ENCODE peak calls at places on chromosomes 1 and 21, in five cellular contexts. U is activated CD8-positive, alpha-beta T cell treated with anti-CD3 and anti-CD28 coated beads for 36 hours; Y is stimulated activated CD8-positive, alpha-beta memory T cell treated with anti-CD3 and anti-CD28 coated beads, Interleukin-2, amount 100 ng/mL, for 1 hour; T is LHCN-M2; V is fibroblast of the conjunctiva. C is an unnamed sample.

GRCh38 chr1:100542264-100542663 is 4.3 kb downstream of the GPR88 start:
- DNase-seq in Y (no peak), U (no peak), T (no peak), V (no peak), C (no peak)

GRCh38 chr1:113146242-113147072 is 73.5 kb downstream of the LRIG2 start:
- DNase-seq in U (peak), Y (no peak), V (no peak), T (no peak), C (no peak)

GRCh38 chr1:91920001-91920400 is 29.2 kb upstream of the BRDT start:
- DNase-seq in V (no peak), T (no peak), U (no peak), Y (no peak), C (no peak)

GRCh38 chr1:63967901-63968300 is 194.1 kb downstream of the ROR1 start:
- DNase-seq in T (no peak), Y (no peak), U (no peak), V (no peak), C (no peak)

GRCh38 chr1:1197551-1198422 is 8.6 kb downstream of the TNFRSF18 start:
- DNase-seq in T (no peak), V (no peak), Y (no peak), U (no peak), C (peak)

GRCh38 chr1:203556047-203556851 is 62.3 kb downstream of the OPTC start:
- DNase-seq in V (peak), T (peak), U (no peak), Y (no peak), C (no peak)

GRCh38 chr1:211811848-211812247 is 18.7 kb downstream of the LPGAT1 start:
- DNase-seq in T (no peak), Y (no peak), V (no peak), U (no peak), C (no peak)

GRCh38 chr21:44455524-44456206 is 355 bp downstream of the LRRC3 start:
- DNase-seq in V (no peak), U (peak), T (no peak), Y (no peak), C (peak)

GRCh38 chr1:74763714-74764301 is 30.9 kb downstream of the TYW3 start:
- DNase-seq in Y (no peak), U (no peak), T (no peak), V (no peak), C (no peak)

GRCh38 chr1:247007511-247008405 is at the start of gene ZNF695:
- DNase-seq in U (peak), T (peak), V (peak), Y (peak), C (peak)

GRCh38 chr1:163315773-163316374 is 5.9 kb upstream of the NUF2 start:
- DNase-seq in U (peak), V (peak), T (peak), Y (peak), C (no peak)

GRCh38 chr1:67134692-67135091 is at the start of gene C1orf141:
- DNase-seq in Y (no peak), V (peak), U (peak), T (no peak), C (no peak)

GRCh38 chr1:33517596-33518250 is 45.3 kb downstream of the ZSCAN20 start:
- DNase-seq in T (peak), Y (no peak), U (no peak), V (no peak), C (no peak)

GRCh38 chr1:213327318-213327667 is 276.3 kb downstream of the RPS6KC1 start:
- DNase-seq in T (peak), U (peak), V (peak), Y (no peak), C (no peak)

GRCh38 chr1:87100271-87100670 is 185.8 kb downstream of the HS2ST1 start:
- DNase-seq in U (no peak), T (no peak), V (no peak), Y (no peak), C (no peak)

GRCh38 chr21:44790401-44790800 is 11.2 kb downstream of the UBE2G2 start:
- DNase-seq in U (no peak), V (no peak), Y (no peak), T (no peak), C (no peak)

GRCh38 chr1:241419986-241420385 is 63.0 kb upstream of the RGS7 start:
- DNase-seq in U (no peak), V (no peak), Y (no peak), T (peak), C (no peak)

GRCh38 chr1:209198926-209199325 is 384.6 kb upstream of the CAMK1G start:
- DNase-seq in T (no peak), U (no peak), Y (no peak), V (no peak), C (no peak)

GRCh38 chr1:37868466-37868865 is 9.1 kb upstream of the MTF1 start:
- DNase-seq in T (no peak), V (no peak), Y (no peak), U (no peak), C (no peak)

GRCh38 chr1:154556422-154556821 is 2.0 kb downstream of the UBE2Q1 start:
- DNase-seq in T (no peak), V (no peak), U (no peak), Y (no peak), C (no peak)

GRCh38 chr1:12580054-12580887 is 37.7 kb downstream of the DHRS3 start:
- DNase-seq in Y (no peak), V (no peak), U (no peak), T (peak), C (no peak)

GRCh38 chr1:222310830-222311229 is 237.1 kb downstream of the HHIPL2 start:
- DNase-seq in T (peak), Y (no peak), V (no peak), U (peak), C (no peak)

GRCh38 chr1:10530281-10530740 is 55.6 kb downstream of the PEX14 start:
- DNase-seq in U (no peak), Y (no peak), T (no peak), V (no peak), C (no peak)

GRCh38 chr21:45990741-45991605 is 9.4 kb downstream of the COL6A1 start:
- DNase-seq in V (no peak), Y (no peak), U (peak), T (no peak), C (peak)

GRCh38 chr21:33975548-33976081 is 60.0 kb upstream of the ATP5PO start:
- DNase-seq in Y (peak), V (no peak), T (peak), U (peak), C (no peak)

GRCh38 chr1:98906761-98907301 is 97.8 kb downstream of the PLPPR5 start:
- DNase-seq in T (no peak), U (no peak), V (no peak), Y (no peak), C (no peak)

GRCh38 chr1:915295-916172 is 8.2 kb upstream of the SAMD11 start:
- DNase-seq in U (peak), T (no peak), V (no peak), Y (no peak), C (no peak)

GRCh38 chr1:229164338-229164737 is 106.6 kb upstream of the RAB4A start:
- DNase-seq in U (no peak), V (no peak), T (no peak), Y (no peak), C (no peak)

GRCh38 chr1:99681583-99681982 is 35.7 kb downstream of the PALMD start:
- DNase-seq in V (no peak), T (peak), U (no peak), Y (no peak), C (no peak)

GRCh38 chr1:243471026-243471685 is 215.3 kb downstream of the SDCCAG8 start:
- DNase-seq in Y (no peak), T (no peak), V (no peak), U (no peak), C (no peak)

GRCh38 chr1:3383679-3384078 is 70.8 kb upstream of the ARHGEF16 start:
- DNase-seq in Y (no peak), U (no peak), T (no peak), V (no peak), C (no peak)

GRCh38 chr1:2611034-2611501 is 21.7 kb downstream of the MMEL1 start:
- DNase-seq in V (no peak), Y (no peak), U (peak), T (no peak), C (peak)

GRCh38 chr1:234556245-234556943 is 53.6 kb downstream of the IRF2BP2 start:
- DNase-seq in V (no peak), Y (no peak), T (no peak), U (no peak), C (no peak)

GRCh38 chr1:57591854-57592253 is 168.0 kb upstream of the DAB1 start:
- DNase-seq in T (no peak), U (no peak), Y (no peak), V (no peak), C (no peak)

C was measured in RWPE2.